ENCODE peak calls at places on chromosomes 11 and 22, in nine cellular contexts. R is cardiac muscle cell; M is H9; D is choroid plexus epithelial cell; L is neural crest cell; A is CD4-positive, alpha-beta T cell; E is RWPE2; K is nephron progenitor cell; F is A549. Y is an unnamed sample.

GRCh38 chr11:9362393-9362863 is 22.0 kb upstream of the IPO7 start:
- DNase-seq in R (peak; percentile 81), A (no peak), L (no peak), M (peak; percentile 47), D (no peak), E (no peak), F (no peak), K (no peak), Y (no peak)

GRCh38 chr22:26404851-26405357 is 24.2 kb upstream of the ASPHD2 start:
- DNase-seq in F (no peak), R (no peak), A (no peak), M (no peak), K (no peak), D (no peak), E (no peak), L (no peak), Y (no peak)

GRCh38 chr11:118929496-118930151 is 3.9 kb upstream of the BCL9L start:
- DNase-seq in L (peak; percentile 78), E (peak; percentile 93), R (peak; percentile 93), K (peak; percentile 84), A (peak; percentile 74), F (peak; percentile 83), M (peak; percentile 93), D (peak; percentile 88), Y (no peak)

GRCh38 chr11:76159303-76159937 is 46.9 kb downstream of the WNT11 start:
- DNase-seq in L (no peak), E (peak; percentile 33), A (no peak), M (no peak), D (no peak), K (no peak), R (no peak), F (no peak), Y (peak; percentile 65)

GRCh38 chr11:35390737-35391682 is 28.3 kb downstream of the SLC1A2 start:
- DNase-seq in R (no peak), E (no peak), F (peak; percentile 37), K (no peak), M (no peak), D (peak; percentile 83), A (no peak), L (no peak), Y (no peak)

GRCh38 chr11:9922806-9923205 is 258.9 kb downstream of the SWAP70 start:
- DNase-seq in R (peak; percentile 23), A (no peak), M (peak; percentile 79), K (peak; percentile 16), F (no peak), E (no peak), L (no peak), D (peak; percentile 33), Y (no peak)

GRCh38 chr22:27139935-27140493 is 482.6 kb downstream of the MIAT start:
- DNase-seq in K (no peak), E (peak; percentile 64), M (no peak), R (peak; percentile 82), L (no peak), F (peak; percentile 45), A (no peak), D (peak; percentile 87), Y (no peak)

GRCh38 chr11:47980907-47981621 is 705 bp downstream of the PTPRJ start:
- DNase-seq in R (peak; percentile 77), E (no peak), K (peak; percentile 74), A (peak; percentile 6), M (peak; percentile 45), L (peak; percentile 63), F (peak; percentile 56), D (peak; percentile 44), Y (no peak)

GRCh38 chr11:113926273-113927183 is 21.9 kb downstream of the HTR3B start:
- DNase-seq in R (no peak), F (no peak), M (no peak), E (no peak), L (no peak), K (no peak), D (peak; percentile 15), A (no peak), Y (no peak)

GRCh38 chr22:33919591-33920501 is at the start of gene LARGE1:
- DNase-seq in F (peak; percentile 11), D (peak; percentile 27), K (peak; percentile 63), M (peak; percentile 64), E (no peak), R (peak; percentile 74), L (peak; percentile 34), A (no peak), Y (peak; percentile 93)

DNA sequence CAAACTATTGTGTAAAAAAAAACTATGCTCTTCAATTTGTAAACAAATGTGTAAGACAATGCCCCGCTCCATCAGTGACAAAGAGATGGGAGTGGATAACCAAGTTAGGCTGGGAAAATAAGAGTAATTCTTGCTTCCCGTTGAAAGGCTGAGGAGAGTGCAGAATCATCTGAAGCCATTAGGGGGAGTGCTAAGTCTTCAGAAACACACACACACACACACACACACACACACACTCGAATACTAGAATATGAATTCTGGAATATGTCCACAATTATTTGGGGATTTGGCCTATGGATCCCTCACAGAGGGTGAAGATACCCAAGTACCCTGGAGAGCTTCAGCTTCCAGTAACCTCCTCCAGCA is 27.8 kb upstream of the ROBO3 start:
- DNase-seq in K (no peak), L (peak; percentile 16), A (no peak), F (peak; percentile 30), M (peak; percentile 46), D (peak; percentile 94), R (peak; percentile 73), E (no peak), Y (no peak)
- TF ChIP-seq CTCF in K (no peak), L (no peak), A (no peak), F (no peak), M (no peak), D (peak; percentile 77), R (peak; percentile 73), E (peak; percentile 77), Y (peak; percentile 57)

GRCh38 chr11:65853249-65853979 is 4.6 kb downstream of the CFL1 start:
- DNase-seq in R (no peak), D (no peak), L (no peak), A (no peak), M (peak; percentile 54), F (no peak), E (no peak), K (no peak), Y (no peak)
- TF ChIP-seq CTCF in R (peak; percentile 10), D (peak; percentile 30), L (no peak), A (no peak), M (peak; percentile 42), F (no peak), E (no peak), K (no peak), Y (peak; percentile 11)

GRCh38 chr11:64286801-64287159 is 1.1 kb downstream of the GPR137 start:
- DNase-seq in L (no peak), F (no peak), K (no peak), R (no peak), E (no peak), D (no peak), A (no peak), M (no peak), Y (no peak)

GRCh38 chr11:64284962-64285884 is at the start of gene GPR137:
- DNase-seq in D (peak; percentile 65), A (peak; percentile 89), M (peak; percentile 78), K (peak; percentile 92), E (peak; percentile 78), L (peak; percentile 95), R (peak; percentile 85), F (peak; percentile 79), Y (no peak)

GRCh38 chr11:64284048-64284961 is at the start of gene BAD:
- DNase-seq in R (peak; percentile 96), F (peak; percentile 97), M (peak; percentile 96), A (peak; percentile 91), E (peak; percentile 94), D (peak; percentile 92), L (peak; percentile 85), K (peak; percentile 97), Y (peak; percentile 96)

GRCh38 chr11:64287676-64288352 is 2.2 kb downstream of the GPR137 start:
- DNase-seq in L (no peak), K (no peak), D (no peak), F (no peak), E (peak; percentile 62), A (no peak), M (no peak), R (no peak), Y (no peak)

GRCh38 chr11:64285885-64286800 is 495 bp downstream of the GPR137 start:
- DNase-seq in R (no peak), A (no peak), M (no peak), E (no peak), F (peak; percentile 65), L (no peak), K (no peak), D (no peak), Y (no peak)
- TF ChIP-seq CTCF in R (no peak), A (no peak), M (no peak), E (peak; percentile 4), F (peak; percentile 6), L (no peak), K (no peak), D (no peak), Y (no peak)

GRCh38 chr11:299951-300735 is 817 bp upstream of the IFITM5 start:
- DNase-seq in E (peak; percentile 38), R (peak; percentile 38), M (peak; percentile 79), F (no peak), D (peak; percentile 20), K (peak; percentile 52), L (no peak), A (no peak), Y (peak; percentile 83)
- TF ChIP-seq CTCF in E (no peak), R (peak; percentile 37), M (peak; percentile 54), F (no peak), D (peak; percentile 38), K (no peak), L (no peak), A (no peak), Y (no peak)

DNA sequence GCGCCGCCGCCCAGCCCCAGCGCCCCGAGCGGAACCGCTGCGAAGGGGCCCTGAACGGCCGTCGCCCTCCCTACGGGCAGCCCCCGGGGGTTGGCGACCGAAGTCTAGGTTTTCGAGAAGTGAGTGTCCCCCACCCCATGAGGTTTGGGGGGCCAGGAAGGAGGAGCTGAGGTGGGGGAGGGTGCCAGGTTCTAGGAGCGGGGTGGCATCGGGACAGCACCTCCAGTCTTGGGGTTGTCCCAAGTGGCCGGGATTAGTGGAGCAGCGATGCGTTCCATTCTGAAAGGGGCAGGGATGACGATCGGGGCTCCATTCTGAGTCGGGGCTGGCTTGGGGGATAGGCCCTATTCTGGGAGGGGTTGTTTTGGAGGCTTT is 408 bp downstream of the PPP2R5B start:
- DNase-seq in D (no peak), F (peak; percentile 51), E (no peak), M (no peak), R (no peak), A (no peak), K (no peak), L (no peak), Y (no peak)
- TF ChIP-seq CTCF in D (no peak), F (no peak), E (no peak), M (no peak), R (no peak), A (no peak), K (no peak), L (no peak), Y (no peak)

GRCh38 chr22:24772493-24773220 is 1.9 kb downstream of the PIWIL3 start:
- DNase-seq in R (peak; percentile 53), E (no peak), F (peak; percentile 71), A (no peak), K (peak; percentile 14), L (no peak), M (peak; percentile 79), D (peak; percentile 62), Y (no peak)
- TF ChIP-seq CTCF in R (peak; percentile 89), E (peak; percentile 64), F (peak; percentile 49), A (no peak), K (peak; percentile 63), L (peak; percentile 63), M (peak; percentile 82), D (peak; percentile 85), Y (peak; percentile 77)